ENCODE peak calls at places on chromosomes 2 and 18, in eight cellular contexts. Q is NCI-H1417; D is T-helper 2 cell treated with Interferon-gamma antibody and Interleukin-4, amounts not matched to agents 5 μg/mL and 100 μg/mL, for 36 hours; A is effector CD8-positive, alpha-beta T cell; W is stimulated activated CD8-positive, alpha-beta memory T cell treated with anti-CD3 and anti-CD28 coated beads, Interleukin-15, amount 100 ng/mL, for 24 hours; S is GM04504; P is KBM-7; C is heart left ventricle. F is an unnamed sample.

GRCh38 chr2:27746325-27746724 is 25.2 kb upstream of the MRPL33 start:
- DNase-seq in Q (no peak), D (no peak), A (no peak), W (no peak), S (no peak), P (no peak), C (no peak), F (no peak)

GRCh38 chr2:196607073-196607472 is 32.4 kb upstream of the CCDC150 start:
- DNase-seq in Q (no peak), D (no peak), A (no peak), W (no peak), S (no peak), P (no peak), C (no peak), F (no peak)

GRCh38 chr2:226488034-226488433 is 311.6 kb downstream of the IRS1 start:
- DNase-seq in Q (no peak), D (no peak), A (no peak), W (no peak), S (no peak), P (no peak), C (no peak), F (no peak)

GRCh38 chr2:2852015-2852777 is 521.1 kb upstream of the MYT1L start:
- DNase-seq in Q (no peak), D (no peak), A (no peak), W (no peak), S (no peak), P (no peak), C (no peak), F (no peak)

GRCh38 chr2:29389686-29390085 is 274.5 kb downstream of the CLIP4 start:
- DNase-seq in Q (no peak), D (no peak), A (no peak), W (no peak), S (no peak), P (no peak), C (no peak), F (no peak)

GRCh38 chr2:30105556-30105955 is 41.3 kb upstream of the YPEL5 start:
- DNase-seq in Q (no peak), D (no peak), A (no peak), W (no peak), S (no peak), P (no peak), C (no peak), F (no peak)

GRCh38 chr2:217960351-217960750 is 42.4 kb downstream of the TNS1 start:
- DNase-seq in Q (no peak), D (no peak), A (no peak), W (no peak), S (no peak), P (no peak), C (no peak), F (no peak)

GRCh38 chr2:170157025-170157684 is 20.8 kb upstream of the MYO3B start:
- DNase-seq in Q (no peak), D (no peak), A (no peak), W (no peak), S (no peak), P (no peak), C (no peak), F (no peak)

GRCh38 chr2:70992945-70993688 is 1.6 kb downstream of the TEX261 start:
- DNase-seq in Q (no peak), D (no peak), A (no peak), W (no peak), S (no peak), P (peak), C (no peak), F (peak)

GRCh38 chr2:74876081-74876886 is 42.4 kb downstream of the HK2 start:
- DNase-seq in Q (peak), D (peak), A (peak), W (no peak), S (no peak), P (peak), C (peak), F (peak)

GRCh38 chr18:59604877-59605276 is 92.3 kb downstream of the CCBE1 start:
- DNase-seq in Q (no peak), D (no peak), A (no peak), W (no peak), S (no peak), P (no peak), C (no peak), F (no peak)

GRCh38 chr18:76791106-76791505 is 31.3 kb upstream of the ZNF236 start:
- DNase-seq in Q (no peak), D (no peak), A (no peak), W (no peak), S (no peak), P (no peak), C (no peak), F (no peak)

GRCh38 chr2:74343316-74343715 is at the start of gene SLC4A5:
- DNase-seq in Q (no peak), D (no peak), A (no peak), W (no peak), S (no peak), P (no peak), C (no peak), F (no peak)

GRCh38 chr2:190863946-190864345 is 16.7 kb upstream of the GLS start:
- DNase-seq in Q (peak), D (no peak), A (no peak), W (no peak), S (no peak), P (no peak), C (no peak), F (no peak)

GRCh38 chr2:25342372-25343186 is 854 bp upstream of the DNMT3A start:
- DNase-seq in Q (peak), D (peak), A (peak), W (peak), S (peak), P (peak), C (peak), F (peak)